ENCODE peak calls at places on chromosomes 2 and 18, in six cellular contexts. U is cardiac muscle cell, P is right lobe of liver, N is A549, X is heart right ventricle, A is heart left ventricle. E is an unnamed sample.

GRCh38 chr2:106561803-106562202 is 74.6 kb downstream of the CD8B2 start:
- DNase-seq in U (no peak), P (no peak), N (no peak), X (no peak), A (no peak), E (no peak)

GRCh38 chr2:138032334-138032733 is 68.1 kb downstream of the HNMT start:
- DNase-seq in U (no peak), P (no peak), N (no peak), X (no peak), A (no peak), E (no peak)

GRCh38 chr2:241941691-241942301 is 72.3 kb downstream of the RTP5 start:
- DNase-seq in U (no peak), P (no peak), N (no peak), X (no peak), A (no peak), E (no peak)

GRCh38 chr2:41905597-41906324 is 142.1 kb upstream of the PKDCC start:
- DNase-seq in U (no peak), P (no peak), N (no peak), X (no peak), A (no peak), E (no peak)

GRCh38 chr2:163133602-163134001 is 295.0 kb upstream of the KCNH7 start:
- DNase-seq in U (peak; percentile 18), P (no peak), N (no peak), X (no peak), A (no peak), E (no peak)

GRCh38 chr2:172442072-172442895 is 14.9 kb downstream of the ITGA6 start:
- DNase-seq in U (peak; percentile 74), P (no peak), N (peak; percentile 94), X (no peak), A (no peak), E (no peak)

GRCh38 chr2:197869501-197870111 is 65.2 kb downstream of the PLCL1 start:
- DNase-seq in U (peak; percentile 46), P (no peak), N (no peak), X (no peak), A (no peak), E (no peak)

GRCh38 chr2:34261701-34262100 is 662.6 kb upstream of the FAM98A start:
- DNase-seq in U (no peak), P (no peak), N (no peak), X (no peak), A (no peak), E (no peak)

GRCh38 chr2:133377599-133377998 is 190.7 kb downstream of the NCKAP5 start:
- DNase-seq in U (no peak), P (no peak), N (no peak), X (no peak), A (no peak), E (no peak)

GRCh38 chr2:68736086-68736485 is 1.5 kb downstream of the ARHGAP25 start:
- DNase-seq in U (no peak), P (no peak), N (no peak), X (no peak), A (no peak), E (no peak)

GRCh38 chr18:49371786-49372185 is 88.7 kb downstream of the DYM start:
- DNase-seq in U (no peak), P (no peak), N (no peak), X (no peak), A (no peak), E (no peak)

GRCh38 chr2:32626591-32627221 is 1.1 kb upstream of the TTC27 start:
- DNase-seq in U (no peak), P (no peak), N (no peak), X (no peak), A (no peak), E (no peak)

GRCh38 chr2:32865399-32866068 is 81.2 kb upstream of the LTBP1 start:
- DNase-seq in U (peak; percentile 83), P (no peak), N (peak; percentile 57), X (no peak), A (no peak), E (no peak)

GRCh38 chr2:7795358-7796199 is 878.4 kb downstream of the RNF144A start:
- DNase-seq in U (no peak), P (no peak), N (no peak), X (peak; percentile 7), A (no peak), E (no peak)

GRCh38 chr2:111653103-111653624 is 230.8 kb downstream of the ANAPC1 start:
- DNase-seq in U (no peak), P (no peak), N (no peak), X (no peak), A (no peak), E (no peak)

GRCh38 chr2:241224068-241224850 is 35.8 kb downstream of the ANO7 start:
- DNase-seq in U (peak; percentile 74), P (peak; percentile 44), N (no peak), X (peak; percentile 58), A (peak; percentile 72), E (no peak)

GRCh38 chr2:86744152-86744551 is 24.1 kb downstream of the RMND5A start:
- DNase-seq in U (no peak), P (no peak), N (no peak), X (no peak), A (no peak), E (no peak)

GRCh38 chr2:169276045-169276444 is 86.3 kb downstream of the LRP2 start:
- DNase-seq in U (peak; percentile 4), P (no peak), N (peak; percentile 11), X (no peak), A (no peak), E (no peak)

GRCh38 chr18:59172664-59173249 is 33.1 kb downstream of the SEC11C start:
- DNase-seq in U (peak; percentile 1), P (no peak), N (no peak), X (no peak), A (no peak), E (no peak)

GRCh38 chr18:77321823-77322805 is 72.5 kb downstream of the GALR1 start:
- DNase-seq in U (no peak), P (peak; percentile 67), N (no peak), X (no peak), A (no peak), E (no peak)

GRCh38 chr2:184780384-184780783 is 182.1 kb downstream of the ZNF804A start:
- DNase-seq in U (no peak), P (no peak), N (no peak), X (no peak), A (no peak), E (no peak)

GRCh38 chr2:5695641-5696350 is 3.6 kb downstream of the SOX11 start:
- DNase-seq in U (peak; percentile 25), P (no peak), N (no peak), X (peak; percentile 8), A (no peak), E (no peak)

GRCh38 chr2:19623488-19623887 is 265.1 kb upstream of the OSR1 start:
- DNase-seq in U (peak; percentile 84), P (no peak), N (peak; percentile 59), X (no peak), A (no peak), E (no peak)

DNA sequence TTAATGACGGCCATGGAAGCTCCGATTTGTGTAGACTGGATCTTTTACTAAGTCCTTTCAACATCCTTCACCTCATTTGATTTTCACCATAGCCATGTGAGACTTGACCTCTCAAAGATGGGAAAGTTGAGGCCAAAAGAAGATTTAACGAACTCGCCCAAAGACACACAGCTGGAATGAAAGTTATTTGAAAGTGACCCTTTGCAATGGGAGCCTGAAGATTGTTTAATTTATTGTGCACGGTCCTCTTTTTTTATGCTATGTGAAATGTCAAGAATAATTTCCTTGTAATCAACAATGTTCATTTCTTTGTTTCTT is 58.0 kb upstream of the COPS8 start:
- DNase-seq in U (no peak), P (no peak), N (no peak), X (no peak), A (no peak), E (no peak)
- TF ChIP-seq CTCF in U (no peak), P (no peak), N (no peak), X (no peak), A (no peak), E (no peak)

GRCh38 chr2:23422089-23423061 is 37.4 kb downstream of the KLHL29 start:
- DNase-seq in U (no peak), P (no peak), N (no peak), X (no peak), A (no peak), E (no peak)

GRCh38 chr2:23425338-23425871 is 40.4 kb downstream of the KLHL29 start:
- DNase-seq in U (no peak), P (no peak), N (no peak), X (no peak), A (no peak), E (no peak)

GRCh38 chr2:23423873-23424680 is 39.1 kb downstream of the KLHL29 start:
- DNase-seq in U (no peak), P (no peak), N (no peak), X (no peak), A (no peak), E (no peak)

GRCh38 chr2:23420840-23421476 is 36.0 kb downstream of the KLHL29 start:
- DNase-seq in U (no peak), P (no peak), N (no peak), X (no peak), A (no peak), E (no peak)

GRCh38 chr2:23423062-23423872 is 38.3 kb downstream of the KLHL29 start:
- DNase-seq in U (no peak), P (no peak), N (no peak), X (no peak), A (no peak), E (no peak)
- H3K4me1 ChIP-seq in U (peaks cover 17% of the 10 kb centered on the region), P (no peaks in the 10 kb centered on the region), N (peaks cover 21% of the 10 kb centered on the region), X (peaks cover 11% of the 10 kb centered on the region), A (peaks cover 12% of the 10 kb centered on the region), E (no peaks in the 10 kb centered on the region)

DNA sequence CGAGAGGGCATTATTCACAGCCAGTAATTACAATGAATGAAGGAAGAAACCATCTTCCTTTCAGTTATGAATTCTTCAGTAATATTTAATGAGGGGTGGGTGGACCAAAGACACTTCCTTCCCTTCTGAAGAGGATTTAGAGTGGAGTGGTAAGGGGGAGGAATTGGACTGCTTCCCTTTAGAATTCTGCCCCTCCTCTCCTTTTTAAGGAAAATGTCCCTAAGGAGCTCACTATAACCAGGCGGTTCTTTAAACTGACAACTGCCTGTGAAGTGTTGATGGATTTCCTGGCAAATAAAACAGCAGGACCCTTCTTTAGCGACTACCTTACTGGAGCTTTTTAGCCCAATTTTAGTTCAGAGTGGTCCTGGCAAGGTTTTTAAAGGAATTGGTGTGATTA is 86.4 kb downstream of the LIMS1 start:
- DNase-seq in U (no peak), P (no peak), N (no peak), X (no peak), A (no peak), E (no peak)
- H3K9me3 ChIP-seq in U (no peaks in the 10 kb centered on the region), P (no peaks in the 10 kb centered on the region), N (no peaks in the 10 kb centered on the region), X (no peaks in the 10 kb centered on the region), A (no peaks in the 10 kb centered on the region), E (no peaks in the 10 kb centered on the region)

DNA sequence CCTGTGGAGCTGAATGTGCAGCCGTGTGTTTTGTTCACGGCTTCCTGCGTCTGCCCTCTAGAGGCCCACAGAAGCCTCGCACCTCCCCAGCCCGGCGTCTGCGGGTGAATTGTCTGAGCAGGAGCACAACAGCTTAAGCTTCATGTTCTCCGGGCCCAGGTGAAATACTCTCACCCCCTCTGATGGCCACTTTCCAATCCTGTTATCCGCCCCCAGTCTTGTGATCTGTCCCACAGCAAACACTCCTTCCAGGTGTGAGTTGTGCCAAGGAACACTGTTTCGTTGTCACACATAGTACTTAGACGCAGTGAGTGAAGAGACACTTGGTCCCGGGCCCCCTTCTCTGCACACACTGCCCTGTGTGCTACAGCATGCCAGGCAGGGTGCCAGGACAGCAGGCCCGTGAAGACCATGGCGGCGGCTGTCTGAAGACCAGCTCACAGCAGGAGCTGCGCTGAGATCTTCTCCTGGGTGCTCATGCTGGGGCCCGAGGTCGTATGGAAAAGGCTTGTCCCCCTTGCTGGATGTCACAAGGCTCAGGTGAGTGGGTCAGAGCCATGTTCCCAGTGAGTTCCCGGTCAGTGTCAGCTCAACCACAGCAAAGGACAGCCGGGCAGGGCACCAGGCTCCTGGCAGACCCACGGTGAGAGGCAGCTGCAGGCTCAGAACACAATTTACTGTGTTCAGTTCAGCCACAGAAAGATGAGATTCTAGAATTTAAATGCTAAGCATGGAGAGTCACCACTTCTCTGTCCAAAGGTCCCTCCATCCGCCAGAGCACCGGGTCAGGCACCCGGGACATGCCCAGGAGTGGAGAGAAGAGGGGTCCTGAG is 6.8 kb upstream of the PXDN start:
- DNase-seq in U (peak; percentile 91), P (peak; percentile 69), N (peak; percentile 74), X (peak; percentile 67), A (peak; percentile 79), E (peak; percentile 41)
- TF ChIP-seq CTCF in U (peak; percentile 96), P (peak; percentile 76), N (peak; percentile 53), X (peak; percentile 79), A (peak; percentile 84), E (peak; percentile 37)

E was measured in CD8-positive, alpha-beta T cell.